ENCODE peak calls at places on chromosomes 6 and 20, in six cellular contexts. I is pancreas, P is left ventricle myocardium inferior, G is tibial artery, A is thoracic aorta, Q is fibroblast of lung. X is an unnamed sample.
A peak's percentile ranks its signal among the peaks of the same experiment; 100 is the strongest.

GRCh38 chr6:6221829-6222535 is 98.5 kb downstream of the F13A1 start:
- DNase-seq in I (no peak), P (no peak), G (no peak), A (no peak), Q (no peak), X (no peak)

GRCh38 chr20:53783768-53784167 is 190.1 kb upstream of the ZNF217 start:
- DNase-seq in I (no peak), P (no peak), G (no peak), A (no peak), Q (no peak), X (no peak)

GRCh38 chr6:133079901-133080300 is 161.3 kb upstream of the EYA4 start:
- DNase-seq in I (no peak), P (no peak), G (no peak), A (no peak), Q (no peak), X (no peak)

GRCh38 chr6:139262519-139263300 is 29.1 kb downstream of the TXLNB start:
- DNase-seq in I (no peak), P (no peak), G (no peak), A (no peak), Q (no peak), X (no peak)

GRCh38 chr6:45118684-45119230 is 209.4 kb upstream of the RUNX2 start:
- DNase-seq in I (no peak), P (no peak), G (no peak), A (no peak), Q (no peak), X (no peak)

GRCh38 chr6:144219056-144219685 is 66.0 kb upstream of the UTRN start:
- DNase-seq in I (no peak), P (no peak), G (no peak), A (no peak), Q (peak; percentile 77), X (no peak)

GRCh38 chr20:46040902-46041535 is 12.0 kb downstream of the SLC12A5 start:
- DNase-seq in I (no peak), P (no peak), G (no peak), A (no peak), Q (peak; percentile 25), X (no peak)

GRCh38 chr6:12459945-12460800 is 170.0 kb downstream of the EDN1 start:
- DNase-seq in I (no peak), P (no peak), G (no peak), A (no peak), Q (no peak), X (no peak)

GRCh38 chr20:58407201-58407873 is 18.3 kb downstream of the VAPB start:
- DNase-seq in I (no peak), P (no peak), G (no peak), A (no peak), Q (peak; percentile 33), X (no peak)

GRCh38 chr20:58407966-58408557 is 19.0 kb downstream of the VAPB start:
- DNase-seq in I (peak; percentile 60), P (no peak), G (no peak), A (no peak), Q (no peak), X (no peak)

GRCh38 chr20:58406422-58407001 is 17.5 kb downstream of the VAPB start:
- DNase-seq in I (no peak), P (no peak), G (no peak), A (no peak), Q (no peak), X (no peak)

GRCh38 chr20:58403272-58403671 is 14.2 kb downstream of the VAPB start:
- DNase-seq in I (no peak), P (no peak), G (no peak), A (no peak), Q (no peak), X (no peak)

GRCh38 chr20:58405504-58406291 is 16.7 kb downstream of the VAPB start:
- DNase-seq in I (no peak), P (no peak), G (no peak), A (no peak), Q (no peak), X (no peak)
- H3K4me1 ChIP-seq in I (peaks cover 32% of the 10 kb centered on the region), P (peaks cover 96% of the 10 kb centered on the region), G (peaks cover 70% of the 10 kb centered on the region), A (peaks cover 19% of the 10 kb centered on the region), Q (peaks cover 2% of the 10 kb centered on the region), X (peaks cover 52% of the 10 kb centered on the region)

DNA sequence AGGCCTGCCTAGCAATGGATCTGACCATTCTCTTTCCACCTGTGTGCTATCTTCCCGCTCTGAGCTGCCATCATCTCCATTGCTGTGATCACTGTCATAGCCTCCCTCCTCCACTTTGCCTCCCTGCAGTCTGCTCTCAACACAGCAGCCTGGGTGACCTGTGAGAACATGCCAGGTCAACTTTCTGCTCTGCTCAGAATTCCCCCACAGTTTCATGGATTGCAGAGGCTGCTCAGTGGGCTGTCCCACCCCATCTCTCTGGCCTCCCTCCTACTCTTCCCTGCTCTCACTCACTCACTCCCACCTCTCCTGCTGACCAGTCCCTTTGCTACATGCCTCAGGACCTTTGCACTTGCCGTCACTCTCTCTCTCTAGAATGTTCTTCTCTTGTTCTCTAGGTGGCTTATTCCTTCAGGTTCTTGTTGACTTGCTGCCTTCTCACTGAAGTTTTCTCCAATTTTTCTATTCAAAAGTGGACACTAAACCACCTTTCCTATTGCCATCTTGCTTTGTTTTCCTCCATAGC is 159.9 kb downstream of the CD83 start:
- DNase-seq in I (no peak), P (no peak), G (no peak), A (no peak), Q (no peak), X (no peak)
- H3K4me1 ChIP-seq in I (no peaks in the 10 kb centered on the region), P (peaks cover 24% of the 10 kb centered on the region), G (peaks cover 30% of the 10 kb centered on the region), A (peaks cover 16% of the 10 kb centered on the region), Q (no peaks in the 10 kb centered on the region), X (peaks cover 4% of the 10 kb centered on the region)

GRCh38 chr6:119152187-119152586 is 73.7 kb upstream of the FAM184A start:
- DNase-seq in I (no peak), P (no peak), G (no peak), A (no peak), Q (no peak), X (no peak)

GRCh38 chr6:119145111-119145510 is 66.6 kb upstream of the FAM184A start:
- DNase-seq in I (no peak), P (no peak), G (no peak), A (no peak), Q (no peak), X (no peak)

GRCh38 chr6:119147101-119148053 is 68.9 kb upstream of the FAM184A start:
- DNase-seq in I (no peak), P (no peak), G (peak; percentile 75), A (peak; percentile 47), Q (peak; percentile 98), X (no peak)

GRCh38 chr6:119148102-119148824 is 69.8 kb upstream of the FAM184A start:
- DNase-seq in I (peak; percentile 56), P (no peak), G (peak; percentile 28), A (no peak), Q (peak; percentile 92), X (no peak)

GRCh38 chr6:119148825-119149525 is 70.5 kb upstream of the FAM184A start:
- DNase-seq in I (peak; percentile 28), P (no peak), G (no peak), A (no peak), Q (no peak), X (no peak)
- H3K4me1 ChIP-seq in I (peaks cover 8% of the 10 kb centered on the region), P (peaks cover 24% of the 10 kb centered on the region), G (peaks cover 30% of the 10 kb centered on the region), A (peaks cover 5% of the 10 kb centered on the region), Q (peaks cover 13% of the 10 kb centered on the region), X (peaks cover 5% of the 10 kb centered on the region)

GRCh38 chr6:27893059-27893835 is 18.9 kb downstream of the OR2B2 start:
- DNase-seq in I (peak; percentile 62), P (peak; percentile 66), G (peak; percentile 58), A (no peak), Q (peak; percentile 99), X (peak; percentile 94)
- H3K4me1 ChIP-seq in I (no peaks in the 10 kb centered on the region), P (peaks cover 42% of the 10 kb centered on the region), G (peaks cover 33% of the 10 kb centered on the region), A (no peaks in the 10 kb centered on the region), Q (peaks cover 3% of the 10 kb centered on the region), X (peaks cover 50% of the 10 kb centered on the region)

DNA sequence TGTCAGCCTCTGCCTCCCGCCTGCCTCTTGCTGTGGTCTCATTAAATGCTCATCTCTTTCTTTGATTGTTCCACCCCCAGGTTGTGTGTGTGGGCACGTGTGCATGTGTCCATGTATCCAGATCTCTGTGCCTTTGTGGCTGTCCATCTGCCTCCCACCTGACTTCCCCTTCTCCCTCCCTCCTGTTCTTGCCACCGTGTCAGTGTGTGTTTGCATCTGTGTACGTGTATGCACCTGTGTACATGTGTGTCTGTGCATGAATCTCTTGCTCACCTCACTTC is 62.9 kb downstream of the SRC start:
- DNase-seq in I (no peak), P (no peak), G (no peak), A (no peak), Q (no peak), X (no peak)
- H3K4me1 ChIP-seq in I (peaks cover 5% of the 10 kb centered on the region), P (peaks cover 36% of the 10 kb centered on the region), G (peaks cover 32% of the 10 kb centered on the region), A (peaks cover 6% of the 10 kb centered on the region), Q (peaks cover 11% of the 10 kb centered on the region), X (peaks cover 4% of the 10 kb centered on the region)

GRCh38 chr20:16926626-16927025 is 178.5 kb downstream of the OTOR start:
- DNase-seq in I (no peak), P (no peak), G (no peak), A (no peak), Q (no peak), X (no peak)
- H3K4me1 ChIP-seq in I (no peaks in the 10 kb centered on the region), P (no peaks in the 10 kb centered on the region), G (peaks cover 39% of the 10 kb centered on the region), A (peaks cover 12% of the 10 kb centered on the region), Q (peaks cover 9% of the 10 kb centered on the region), X (no peaks in the 10 kb centered on the region)

GRCh38 chr20:49612127-49612738 is 44.3 kb upstream of the PTGIS start:
- DNase-seq in I (peak; percentile 44), P (peak; percentile 66), G (no peak), A (no peak), Q (no peak), X (no peak)
- H3K4me1 ChIP-seq in I (no peaks in the 10 kb centered on the region), P (peaks cover 34% of the 10 kb centered on the region), G (peaks cover 34% of the 10 kb centered on the region), A (peaks cover 7% of the 10 kb centered on the region), Q (peaks cover 2% of the 10 kb centered on the region), X (peaks cover 3% of the 10 kb centered on the region)

GRCh38 chr20:10716855-10717254 is 43.1 kb upstream of the JAG1 start:
- DNase-seq in I (no peak), P (no peak), G (no peak), A (no peak), Q (peak; percentile 9), X (no peak)
- H3K4me1 ChIP-seq in I (peaks cover 39% of the 10 kb centered on the region), P (peaks cover 38% of the 10 kb centered on the region), G (peaks cover 65% of the 10 kb centered on the region), A (peaks cover 9% of the 10 kb centered on the region), Q (peaks cover 2% of the 10 kb centered on the region), X (peaks cover 6% of the 10 kb centered on the region)

GRCh38 chr20:60600036-60600435 is 641.8 kb downstream of the CDH26 start:
- DNase-seq in I (no peak), P (no peak), G (no peak), A (no peak), Q (no peak), X (no peak)

GRCh38 chr20:60598528-60598927 is 640.3 kb downstream of the CDH26 start:
- DNase-seq in I (no peak), P (no peak), G (no peak), A (no peak), Q (no peak), X (peak; percentile 57)

DNA sequence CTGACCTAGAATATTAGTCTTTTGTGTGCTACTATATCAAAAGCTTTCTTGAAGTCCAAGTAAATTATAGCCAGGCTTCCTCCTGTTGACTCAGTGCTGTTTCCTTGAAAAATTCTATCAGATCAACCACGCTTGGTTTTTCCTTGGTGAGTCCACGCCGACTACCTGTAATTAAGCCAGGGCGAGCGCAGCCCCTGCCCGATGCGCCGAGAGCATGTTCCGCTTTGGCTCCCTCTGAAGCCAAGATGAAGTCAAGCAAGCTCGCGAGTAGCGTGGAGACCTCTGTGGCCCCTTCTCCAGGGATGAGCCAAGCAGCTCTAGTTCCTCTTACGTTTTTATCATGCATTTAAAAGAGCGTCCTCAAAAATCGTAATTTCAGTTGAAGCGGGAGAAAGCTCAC is 641.2 kb downstream of the CDH26 start:
- DNase-seq in I (no peak), P (no peak), G (no peak), A (no peak), Q (no peak), X (no peak)
- H3K4me1 ChIP-seq in I (no peaks in the 10 kb centered on the region), P (no peaks in the 10 kb centered on the region), G (no peaks in the 10 kb centered on the region), A (no peaks in the 10 kb centered on the region), Q (no peaks in the 10 kb centered on the region), X (no peaks in the 10 kb centered on the region)